ENCODE peak calls at places on chromosomes 13 and 19, in five cellular contexts. F is Calu3; T is effector memory CD4-positive, alpha-beta T cell; Z is esophagus squamous epithelium; V is GM23338. Q is an unnamed sample.

GRCh38 chr13:100892981-100893380 is 218.4 kb upstream of the TMTC4 start:
- DNase-seq in F (no peak), T (no peak), Z (no peak), V (no peak), Q (no peak)

GRCh38 chr19:9903341-9903740 is 33.0 kb downstream of the OLFM2 start:
- DNase-seq in F (no peak), T (no peak), Z (no peak), V (no peak), Q (no peak)

GRCh38 chr13:80590551-80590950 is 249.6 kb upstream of the SPRY2 start:
- DNase-seq in F (no peak), T (no peak), Z (no peak), V (no peak), Q (no peak)

GRCh38 chr19:44745386-44745831 is 3.1 kb upstream of the BCL3 start:
- DNase-seq in F (peak), T (no peak), Z (no peak), V (peak), Q (no peak)

GRCh38 chr19:24062222-24062621 is 24.8 kb upstream of the ZNF254 start:
- DNase-seq in F (no peak), T (no peak), Z (no peak), V (no peak), Q (no peak)

GRCh38 chr19:47781590-47782318 is 3.3 kb downstream of the SELENOW start:
- DNase-seq in F (no peak), T (no peak), Z (no peak), V (no peak), Q (no peak)

GRCh38 chr19:28521614-28522544 is 691.1 kb downstream of the UQCRFS1 start:
- DNase-seq in F (no peak), T (no peak), Z (no peak), V (no peak), Q (no peak)

GRCh38 chr13:107778094-107778493 is 437.2 kb downstream of the LIG4 start:
- DNase-seq in F (no peak), T (no peak), Z (no peak), V (peak), Q (no peak)

GRCh38 chr13:86446311-86446710 is 647.1 kb upstream of the SLITRK6 start:
- DNase-seq in F (no peak), T (no peak), Z (no peak), V (peak), Q (no peak)

GRCh38 chr13:63012016-63012415 is 1596.4 kb upstream of the PCDH20 start:
- DNase-seq in F (no peak), T (no peak), Z (no peak), V (no peak), Q (no peak)

GRCh38 chr19:17330546-17331253 is 4.0 kb downstream of the ANO8 start:
- DNase-seq in F (no peak), T (no peak), Z (no peak), V (no peak), Q (no peak)

GRCh38 chr19:13294812-13295567 is 144.8 kb downstream of the IER2 start:
- DNase-seq in F (no peak), T (no peak), Z (no peak), V (no peak), Q (no peak)

GRCh38 chr19:38078302-38078930 is 145.6 kb downstream of the DPF1 start:
- DNase-seq in F (no peak), T (no peak), Z (no peak), V (no peak), Q (no peak)

GRCh38 chr13:106490887-106491321 is 44.6 kb downstream of the EFNB2 start:
- DNase-seq in F (no peak), T (no peak), Z (no peak), V (no peak), Q (no peak)

GRCh38 chr19:8352134-8352827 is 9.2 kb upstream of the KANK3 start:
- DNase-seq in F (no peak), T (no peak), Z (no peak), V (peak), Q (no peak)

GRCh38 chr13:28545583-28546333 is 50.8 kb upstream of the FLT1 start:
- DNase-seq in F (no peak), T (no peak), Z (no peak), V (no peak), Q (no peak)